ENCODE peak calls at places on chromosomes 11 and 22, in six cellular contexts. O, W, X, D, P and I are unnamed samples.

GRCh38 chr22:32475428-32476010 is 908 bp downstream of the FBXO7 start:
- DNase-seq in X (peak), O (no peak), W (no peak), P (no peak), D (peak), I (no peak)

GRCh38 chr11:46976182-46976854 is 39.8 kb downstream of the CSTPP1 start:
- DNase-seq in X (no peak), O (no peak), D (no peak), W (no peak), P (no peak), I (no peak)

GRCh38 chr11:77396305-77396704 is 77.6 kb downstream of the PAK1 start:
- DNase-seq in D (no peak), X (no peak), P (no peak), W (no peak), O (no peak), I (no peak)

GRCh38 chr11:75495749-75496641 is 29.7 kb downstream of the GDPD5 start:
- DNase-seq in D (no peak), X (no peak), P (no peak), O (no peak), W (no peak), I (no peak)

GRCh38 chr11:1937616-1938342 is 9.4 kb upstream of the MRPL23 start:
- DNase-seq in D (no peak), X (peak), O (no peak), W (no peak), P (no peak), I (no peak)

GRCh38 chr11:44976576-44976975 is 25.9 kb upstream of the TP53I11 start:
- DNase-seq in O (no peak), P (no peak), X (no peak), W (no peak), D (no peak), I (no peak)

GRCh38 chr22:29344137-29344536 is 28.6 kb upstream of the RASL10A start:
- DNase-seq in X (peak), O (no peak), P (peak), D (no peak), W (peak), I (no peak)

GRCh38 chr22:30573594-30574094 is 821 bp downstream of the GAL3ST1 start:
- DNase-seq in D (no peak), P (no peak), X (no peak), W (no peak), O (no peak), I (no peak)

GRCh38 chr11:46064221-46064620 is 57.0 kb downstream of the PHF21A start:
- DNase-seq in W (no peak), D (no peak), O (no peak), P (no peak), X (no peak), I (no peak)

GRCh38 chr22:27624042-27624441 is 177.5 kb downstream of the MN1 start:
- DNase-seq in X (no peak), O (no peak), W (no peak), P (no peak), D (no peak), I (no peak)

GRCh38 chr11:124978316-124978715 is 24.3 kb downstream of the CCDC15 start:
- DNase-seq in D (no peak), X (no peak), O (no peak), W (no peak), P (peak), I (no peak)

GRCh38 chr11:75041263-75041662 is 52.5 kb downstream of the NEU3 start:
- DNase-seq in O (no peak), D (no peak), W (no peak), X (no peak), P (no peak), I (no peak)